ENCODE peak calls at places on chromosome 15, in five cellular contexts. V is effector memory CD4-positive, alpha-beta T cell; R is glutamatergic neuron; H is DMS153; Y is NCI-H1092. S is an unnamed sample.

GRCh38 chr15:98416222-98416835 is 232.0 kb upstream of the IGF1R start:
- DNase-seq in V (no peak), R (no peak), H (no peak), Y (no peak), S (no peak)

GRCh38 chr15:48572823-48573222 is 72.7 kb downstream of the FBN1 start:
- DNase-seq in V (no peak), R (no peak), H (no peak), Y (no peak), S (no peak)

GRCh38 chr15:25416693-25417092 is 22.1 kb downstream of the UBE3A start:
- DNase-seq in V (no peak), R (no peak), H (no peak), Y (peak), S (no peak)

GRCh38 chr15:100019601-100020000 is 286.4 kb upstream of the LYSMD4 start:
- DNase-seq in V (no peak), R (no peak), H (no peak), Y (no peak), S (no peak)

GRCh38 chr15:96160800-96161199 is 169.7 kb upstream of the NR2F2 start:
- DNase-seq in V (no peak), R (no peak), H (no peak), Y (peak), S (no peak)

GRCh38 chr15:72846027-72846426 is 62.5 kb upstream of the ADPGK start:
- DNase-seq in V (no peak), R (no peak), H (no peak), Y (no peak), S (no peak)

GRCh38 chr15:53246996-53247395 is 456.9 kb upstream of the ONECUT1 start:
- DNase-seq in V (no peak), R (no peak), H (no peak), Y (no peak), S (no peak)

GRCh38 chr15:78618490-78618934 is 2.3 kb downstream of the CHRNA3 start:
- DNase-seq in V (peak), R (peak), H (peak), Y (peak), S (peak)

GRCh38 chr15:27573800-27574485 is 525.2 kb downstream of the OCA2 start:
- DNase-seq in V (no peak), R (no peak), H (no peak), Y (no peak), S (no peak)

GRCh38 chr15:74768099-74768770 is 13.6 kb upstream of the CSK start:
- DNase-seq in V (no peak), R (no peak), H (no peak), Y (no peak), S (no peak)

GRCh38 chr15:70632981-70633380 is 130.4 kb downstream of the UACA start:
- DNase-seq in V (no peak), R (no peak), H (no peak), Y (no peak), S (no peak)